ENCODE peak calls at places on chromosomes 3 and 15, in six cellular contexts. V, U, E, S, J and G are unnamed samples.

GRCh38 chr3:168671091-168671490 is 575.4 kb upstream of the GOLIM4 start:
- DNase-seq in V (no peak), U (no peak), E (no peak), S (no peak), J (no peak), G (no peak)

GRCh38 chr3:94043285-94043684 is 14.9 kb upstream of the STX19 start:
- DNase-seq in V (no peak), U (no peak), E (no peak), S (no peak), J (no peak), G (no peak)

GRCh38 chr15:82850242-82850591 is 40.8 kb downstream of the WHAMM start:
- DNase-seq in V (peak; percentile 18), U (peak; percentile 57), E (no peak), S (no peak), J (no peak), G (no peak)

GRCh38 chr15:85494035-85494793 is 113.8 kb downstream of the AKAP13 start:
- DNase-seq in V (no peak), U (no peak), E (no peak), S (no peak), J (no peak), G (no peak)

GRCh38 chr15:45148076-45149059 is 18.6 kb downstream of the DUOX1 start:
- DNase-seq in V (no peak), U (no peak), E (no peak), S (no peak), J (no peak), G (no peak)

GRCh38 chr15:62119224-62119925 is 45.7 kb downstream of the C2CD4B start:
- DNase-seq in V (no peak), U (no peak), E (no peak), S (peak; percentile 72), J (no peak), G (no peak)

GRCh38 chr3:42979044-42979962 is at the start of gene GASK1A:
- DNase-seq in V (peak; percentile 47), U (peak; percentile 90), E (peak; percentile 56), S (peak; percentile 55), J (peak; percentile 90), G (peak; percentile 66)

GRCh38 chr15:99413955-99414754 is 151.6 kb upstream of the MEF2A start:
- DNase-seq in V (no peak), U (peak; percentile 72), E (no peak), S (no peak), J (peak; percentile 25), G (no peak)

GRCh38 chr3:156274791-156275190 is 154.4 kb downstream of the KCNAB1 start:
- DNase-seq in V (no peak), U (no peak), E (no peak), S (no peak), J (no peak), G (no peak)

GRCh38 chr3:125386811-125387210 is 11.7 kb upstream of the ZNF148 start:
- DNase-seq in V (no peak), U (no peak), E (no peak), S (peak; percentile 13), J (no peak), G (no peak)

GRCh38 chr3:78804251-78805037 is 963.4 kb downstream of the ROBO1 start:
- DNase-seq in V (no peak), U (no peak), E (no peak), S (no peak), J (no peak), G (no peak)

GRCh38 chr3:71859128-71859519 is 74.2 kb upstream of the PROK2 start:
- DNase-seq in V (peak; percentile 18), U (no peak), E (no peak), S (peak; percentile 83), J (no peak), G (no peak)
- TF ChIP-seq CTCF in V (peak; percentile 39), U (no peak), E (no peak), S (peak; percentile 61), J (peak; percentile 79), G (peak; percentile 17)

GRCh38 chr3:186512570-186513302 is 31.4 kb downstream of the CRYGS start:
- DNase-seq in V (no peak), U (no peak), E (no peak), S (no peak), J (no peak), G (no peak)

GRCh38 chr3:186509423-186509822 is 34.8 kb downstream of the CRYGS start:
- DNase-seq in V (no peak), U (no peak), E (no peak), S (peak; percentile 92), J (no peak), G (no peak)

GRCh38 chr3:186511702-186512101 is 32.5 kb downstream of the CRYGS start:
- DNase-seq in V (no peak), U (no peak), E (no peak), S (peak; percentile 34), J (no peak), G (no peak)

GRCh38 chr3:186511245-186511644 is 32.9 kb downstream of the CRYGS start:
- DNase-seq in V (no peak), U (no peak), E (no peak), S (no peak), J (no peak), G (no peak)

GRCh38 chr3:186510374-186511079 is 33.7 kb downstream of the CRYGS start:
- DNase-seq in V (no peak), U (no peak), E (no peak), S (peak; percentile 58), J (no peak), G (no peak)
- TF ChIP-seq CTCF in V (no peak), U (no peak), E (no peak), S (no peak), J (peak; percentile 38), G (no peak)

DNA sequence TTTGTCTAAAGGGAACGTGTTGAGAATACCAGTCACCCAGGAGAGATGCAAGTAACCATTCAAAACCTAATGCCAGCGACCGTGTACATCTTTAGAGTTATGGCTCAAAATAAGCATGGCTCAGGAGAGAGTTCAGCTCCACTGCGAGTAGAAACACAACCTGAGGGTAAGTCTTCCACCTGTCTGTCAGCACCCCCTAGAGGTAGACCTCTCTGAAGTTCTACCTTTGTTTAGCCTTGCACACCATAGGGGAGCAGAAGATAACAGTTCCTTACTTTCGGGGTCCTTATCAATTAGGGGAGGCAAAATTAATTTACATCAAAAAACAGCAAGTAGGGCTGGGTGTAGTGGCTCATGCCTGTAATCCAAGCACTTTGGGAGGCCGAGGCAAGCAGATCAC is 124.4 kb downstream of the HCN4 start:
- DNase-seq in V (no peak), U (no peak), E (no peak), S (peak; percentile 46), J (peak; percentile 66), G (no peak)
- TF ChIP-seq CTCF in V (peak; percentile 13), U (no peak), E (no peak), S (peak; percentile 46), J (peak; percentile 79), G (peak; percentile 16)

GRCh38 chr15:43513550-43513949 is 3.9 kb upstream of the MAP1A start:
- DNase-seq in V (no peak), U (no peak), E (no peak), S (no peak), J (no peak), G (no peak)

GRCh38 chr15:43516185-43516584 is 1.2 kb upstream of the MAP1A start:
- DNase-seq in V (no peak), U (peak; percentile 89), E (no peak), S (no peak), J (no peak), G (peak; percentile 73)

GRCh38 chr15:43515731-43516130 is 1.7 kb upstream of the MAP1A start:
- DNase-seq in V (no peak), U (peak; percentile 83), E (no peak), S (no peak), J (no peak), G (no peak)

GRCh38 chr15:43516801-43517353 is 531 bp upstream of the MAP1A start:
- DNase-seq in V (no peak), U (peak; percentile 66), E (no peak), S (no peak), J (no peak), G (no peak)

DNA sequence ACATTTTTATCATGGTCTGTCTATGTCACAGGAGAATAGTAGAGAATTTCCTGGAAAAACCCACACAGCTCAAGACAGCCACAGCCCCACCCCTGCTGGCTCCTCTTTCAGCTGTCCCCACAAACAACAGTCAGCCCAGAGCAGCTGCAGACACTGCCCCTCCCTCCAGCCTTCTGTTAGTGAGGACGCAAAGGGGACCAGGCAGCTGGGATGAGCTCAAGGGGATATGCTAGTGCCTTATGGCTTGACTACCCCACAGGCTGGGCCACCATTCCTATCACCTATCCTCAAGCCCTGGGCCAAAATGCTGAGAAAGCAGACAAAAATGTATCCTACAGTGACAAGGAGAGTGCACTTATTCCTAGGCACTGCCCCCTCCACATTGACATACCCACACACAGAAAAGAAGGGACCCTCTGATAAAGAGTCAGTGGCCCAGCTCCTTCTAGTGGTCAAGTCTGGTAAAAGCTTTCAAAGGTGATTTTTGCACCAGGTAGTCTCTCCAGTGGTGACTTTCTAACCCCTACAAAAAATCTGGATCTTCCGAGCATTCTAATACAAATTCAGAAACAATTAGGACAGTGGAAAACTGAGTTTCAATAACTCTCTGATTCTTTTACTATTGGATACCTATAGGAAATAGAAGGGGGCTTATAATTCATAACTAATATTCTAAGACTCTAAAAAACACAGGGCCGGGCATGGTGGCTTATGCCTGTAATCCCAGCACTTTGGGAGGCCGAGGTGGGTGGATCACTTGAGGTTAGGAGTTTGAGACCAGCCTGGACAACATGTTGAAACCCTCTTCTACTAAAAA is 3.0 kb upstream of the MAP1A start:
- DNase-seq in V (no peak), U (peak; percentile 89), E (no peak), S (peak; percentile 55), J (peak; percentile 76), G (peak; percentile 73)
- TF ChIP-seq CTCF in V (peak; percentile 39), U (no peak), E (peak; percentile 63), S (peak; percentile 76), J (peak; percentile 81), G (peak; percentile 46)

GRCh38 chr3:151814588-151814987 is 672 bp downstream of the AADAC start:
- DNase-seq in V (peak; percentile 43), U (no peak), E (no peak), S (no peak), J (no peak), G (no peak)
- TF ChIP-seq CTCF in V (peak; percentile 11), U (no peak), E (no peak), S (no peak), J (no peak), G (no peak)

GRCh38 chr3:49454457-49454856 is 15.6 kb upstream of the DAG1 start:
- DNase-seq in V (peak; percentile 71), U (no peak), E (no peak), S (no peak), J (peak; percentile 93), G (no peak)
- TF ChIP-seq CTCF in V (peak; percentile 57), U (no peak), E (no peak), S (peak; percentile 13), J (peak; percentile 77), G (peak; percentile 35)